ENCODE peak calls at places on chromosomes 16 and 17, in eight cellular contexts. O is left ventricle myocardium inferior, H is AG08396, T is NCI-H1105, Z is kidney glomerular epithelial cell, V is activated T-cell treated with anti-CD3 and anti-CD28 coated beads for 1 hour, L is mesendoderm, D is PC-9. Y is an unnamed sample.

GRCh38 chr16:80611930-80612327 is 71.1 kb downstream of the DYNLRB2 start:
- DNase-seq in O (no peak), H (no peak), T (no peak), Z (no peak), V (no peak), L (no peak), D (no peak), Y (no peak)

GRCh38 chr16:65878347-65878746 is 488.1 kb upstream of the CDH5 start:
- DNase-seq in O (no peak), H (no peak), T (no peak), Z (no peak), V (no peak), L (no peak), D (no peak), Y (no peak)

GRCh38 chr16:48704710-48705109 is 94.7 kb upstream of the N4BP1 start:
- DNase-seq in O (no peak), H (no peak), T (no peak), Z (no peak), V (no peak), L (no peak), D (no peak), Y (no peak)

GRCh38 chr16:71933913-71934696 is 38.8 kb downstream of the IST1 start:
- DNase-seq in O (no peak), H (peak; percentile 34), T (no peak), Z (peak; percentile 80), V (no peak), L (no peak), D (peak; percentile 15), Y (no peak)

GRCh38 chr16:80804451-80805383 is at the start of gene CDYL2:
- DNase-seq in O (peak; percentile 48), H (peak; percentile 89), T (no peak), Z (no peak), V (peak; percentile 30), L (no peak), D (no peak), Y (no peak)

GRCh38 chr17:42783062-42783777 is 2.8 kb downstream of the WNK4 start:
- DNase-seq in O (no peak), H (peak; percentile 68), T (no peak), Z (peak; percentile 81), V (no peak), L (peak; percentile 80), D (peak; percentile 53), Y (no peak)

GRCh38 chr16:73414636-73415035 is 366.7 kb upstream of the ZFHX3 start:
- DNase-seq in O (no peak), H (no peak), T (no peak), Z (no peak), V (no peak), L (no peak), D (no peak), Y (no peak)

GRCh38 chr17:20993863-20994778 is 48.7 kb downstream of the USP22 start:
- DNase-seq in O (no peak), H (no peak), T (no peak), Z (no peak), V (no peak), L (no peak), D (no peak), Y (no peak)

GRCh38 chr17:9284884-9285283 is 263.6 kb downstream of the NTN1 start:
- DNase-seq in O (peak; percentile 22), H (no peak), T (no peak), Z (no peak), V (no peak), L (no peak), D (no peak), Y (no peak)

GRCh38 chr17:77019955-77020379 is 120.8 kb upstream of the SEC14L1 start:
- DNase-seq in O (no peak), H (no peak), T (no peak), Z (no peak), V (no peak), L (peak; percentile 60), D (no peak), Y (no peak)

GRCh38 chr16:17431904-17432625 is 38.7 kb downstream of the XYLT1 start:
- DNase-seq in O (no peak), H (no peak), T (no peak), Z (no peak), V (no peak), L (no peak), D (no peak), Y (no peak)

GRCh38 chr17:50149425-50150353 is 788 bp downstream of the PPP1R9B start:
- DNase-seq in O (peak; percentile 66), H (peak; percentile 64), T (no peak), Z (no peak), V (peak; percentile 47), L (peak; percentile 78), D (peak; percentile 49), Y (peak; percentile 51)

GRCh38 chr17:43994272-43995149 is 9.9 kb upstream of the NAGS start:
- DNase-seq in O (peak; percentile 54), H (peak; percentile 85), T (no peak), Z (peak; percentile 22), V (peak; percentile 56), L (peak; percentile 62), D (peak; percentile 54), Y (peak; percentile 57)

GRCh38 chr17:42436401-42436800 is 13.3 kb upstream of the CAVIN1 start:
- DNase-seq in O (no peak), H (peak; percentile 79), T (no peak), Z (no peak), V (no peak), L (no peak), D (no peak), Y (no peak)

GRCh38 chr16:27748868-27749546 is 199.1 kb downstream of the KATNIP start:
- DNase-seq in O (peak; percentile 21), H (peak; percentile 80), T (peak; percentile 3), Z (peak; percentile 42), V (peak; percentile 10), L (peak; percentile 80), D (peak; percentile 88), Y (no peak)

GRCh38 chr17:266701-267656 is 85.5 kb upstream of the DOC2B start:
- DNase-seq in O (peak; percentile 48), H (peak; percentile 35), T (no peak), Z (no peak), V (no peak), L (no peak), D (no peak), Y (no peak)

GRCh38 chr16:14196539-14196938 is 125.4 kb downstream of the MRTFB start:
- DNase-seq in O (no peak), H (no peak), T (no peak), Z (no peak), V (no peak), L (no peak), D (no peak), Y (no peak)

GRCh38 chr16:10938321-10938720 is 3.9 kb downstream of the DEXI start:
- DNase-seq in O (no peak), H (no peak), T (no peak), Z (no peak), V (no peak), L (no peak), D (no peak), Y (no peak)

GRCh38 chr16:9567674-9568073 is 476.2 kb downstream of the HAPSTR1 start:
- DNase-seq in O (no peak), H (no peak), T (no peak), Z (no peak), V (no peak), L (no peak), D (no peak), Y (no peak)

GRCh38 chr16:85238233-85238647 is 126.0 kb upstream of the CIBAR2 start:
- DNase-seq in O (peak; percentile 51), H (peak; percentile 92), T (no peak), Z (no peak), V (no peak), L (peak; percentile 83), D (no peak), Y (no peak)

GRCh38 chr17:58391302-58391984 is 25.9 kb downstream of the RNF43 start:
- DNase-seq in O (no peak), H (no peak), T (peak; percentile 94), Z (peak; percentile 98), V (no peak), L (no peak), D (peak; percentile 86), Y (no peak)

GRCh38 chr16:84284168-84284722 is 10.4 kb upstream of the WFDC1 start:
- DNase-seq in O (peak; percentile 69), H (peak; percentile 77), T (no peak), Z (no peak), V (no peak), L (peak; percentile 47), D (no peak), Y (no peak)

GRCh38 chr17:30360396-30360795 is 18.3 kb upstream of the CPD start:
- DNase-seq in O (no peak), H (no peak), T (no peak), Z (no peak), V (no peak), L (no peak), D (no peak), Y (no peak)

GRCh38 chr17:28507567-28508195 is 1.5 kb downstream of the FOXN1 start:
- DNase-seq in O (no peak), H (peak; percentile 48), T (no peak), Z (no peak), V (no peak), L (no peak), D (no peak), Y (no peak)

GRCh38 chr16:71528863-71529262 is 2.6 kb downstream of the CHST4 start:
- DNase-seq in O (no peak), H (no peak), T (no peak), Z (no peak), V (no peak), L (no peak), D (no peak), Y (no peak)

GRCh38 chr16:49910761-49911160 is 54.8 kb upstream of the ZNF423 start:
- DNase-seq in O (no peak), H (no peak), T (no peak), Z (no peak), V (no peak), L (no peak), D (no peak), Y (no peak)

GRCh38 chr16:49337814-49338350 is 35.7 kb upstream of the C16orf78 start:
- DNase-seq in O (no peak), H (no peak), T (peak; percentile 15), Z (no peak), V (no peak), L (peak; percentile 37), D (no peak), Y (no peak)

GRCh38 chr17:2053380-2054261 is 1.3 kb upstream of the HIC1 start:
- DNase-seq in O (peak; percentile 78), H (peak; percentile 80), T (peak; percentile 38), Z (peak; percentile 13), V (peak; percentile 65), L (peak; percentile 76), D (peak; percentile 77), Y (peak; percentile 75)

GRCh38 chr17:4786516-4786915 is 352 bp upstream of the VMO1 start:
- DNase-seq in O (no peak), H (no peak), T (no peak), Z (no peak), V (no peak), L (no peak), D (no peak), Y (no peak)

GRCh38 chr16:69561901-69562300 is 3.9 kb upstream of the NFAT5 start:
- DNase-seq in O (no peak), H (no peak), T (no peak), Z (no peak), V (no peak), L (no peak), D (no peak), Y (no peak)

GRCh38 chr16:19148189-19148588 is 19.9 kb upstream of the SYT17 start:
- DNase-seq in O (no peak), H (no peak), T (no peak), Z (no peak), V (no peak), L (no peak), D (no peak), Y (no peak)

GRCh38 chr17:48542114-48542955 is 2.6 kb downstream of the HOXB2 start:
- DNase-seq in O (no peak), H (no peak), T (no peak), Z (peak; percentile 29), V (peak; percentile 20), L (no peak), D (no peak), Y (peak; percentile 26)

GRCh38 chr17:57906910-57907309 is 48.3 kb downstream of the CUEDC1 start:
- DNase-seq in O (no peak), H (no peak), T (no peak), Z (no peak), V (no peak), L (peak; percentile 80), D (no peak), Y (no peak)

GRCh38 chr16:56163938-56164337 is 27.4 kb upstream of the GNAO1 start:
- DNase-seq in O (no peak), H (no peak), T (no peak), Z (no peak), V (no peak), L (no peak), D (no peak), Y (no peak)